ENCODE peak calls at places on chromosome 6, in eight cellular contexts. Z is pancreas; V is posterior vena cava; Q is Kasumi-1; H is stimulated activated CD8-positive, alpha-beta memory T cell treated with anti-CD3 and anti-CD28 coated beads, Interleukin-2, amount 100 ng/mL, for 1 hour; A is activated CD4-positive, alpha-beta T cell treated with anti-CD3 and anti-CD28 coated beads for 36 hours; P is stimulated activated CD4-positive, alpha-beta T cell treated with anti-CD3 and anti-CD28 coated beads, Interleukin-1b, Interleukin-23, amount 100 ng/mL, for 1 hour; B is stimulated activated naive CD8-positive, alpha-beta T cell treated with anti-CD3 and anti-CD28 coated beads, Interleukin-15, amount 100 ng/mL, for 72 hours. C is an unnamed sample.

GRCh38 chr6:118391086-118391485 is 157.0 kb upstream of the PLN start:
- DNase-seq in V (no peak), Q (no peak), H (no peak), Z (no peak), P (no peak), B (no peak), A (no peak), C (no peak)

GRCh38 chr6:169069361-169069760 is 184.3 kb downstream of the THBS2 start:
- DNase-seq in Q (no peak), H (no peak), P (no peak), A (no peak), Z (no peak), B (no peak), V (no peak), C (no peak)

GRCh38 chr6:36514554-36515456 is 32.5 kb downstream of the STK38 start:
- DNase-seq in H (no peak), P (no peak), V (no peak), Z (no peak), A (no peak), B (no peak), Q (no peak), C (peak; percentile 52)

GRCh38 chr6:147390909-147391536 is 117.5 kb upstream of the SAMD5 start:
- DNase-seq in Z (no peak), P (no peak), B (no peak), V (no peak), Q (peak; percentile 65), H (no peak), A (no peak), C (peak; percentile 29)

GRCh38 chr6:168994966-168995365 is 258.7 kb downstream of the THBS2 start:
- DNase-seq in V (no peak), Z (no peak), H (no peak), Q (no peak), A (no peak), P (no peak), B (no peak), C (no peak)

GRCh38 chr6:37704066-37704465 is 6.4 kb upstream of the MDGA1 start:
- DNase-seq in Z (no peak), B (no peak), V (no peak), P (no peak), Q (no peak), H (no peak), A (no peak), C (no peak)

GRCh38 chr6:43368517-43369160 is 808 bp downstream of the ZNF318 start:
- DNase-seq in Z (peak; percentile 47), B (no peak), P (no peak), Q (peak; percentile 13), V (peak; percentile 81), H (no peak), A (no peak), C (no peak)

GRCh38 chr6:112956696-112957525 is 609.8 kb downstream of the RFPL4B start:
- DNase-seq in P (no peak), H (no peak), Z (no peak), B (no peak), A (no peak), Q (peak; percentile 30), V (no peak), C (no peak)

GRCh38 chr6:42224222-42225042 is 6.8 kb upstream of the MRPS10 start:
- DNase-seq in Q (no peak), B (peak; percentile 25), H (no peak), V (no peak), A (no peak), P (no peak), Z (no peak), C (peak; percentile 14)

GRCh38 chr6:16759181-16759645 is 2.0 kb downstream of the ATXN1 start:
- DNase-seq in H (no peak), A (no peak), B (no peak), P (no peak), Q (no peak), V (no peak), Z (no peak), C (no peak)

GRCh38 chr6:4282926-4283325 is 147.6 kb upstream of the ECI2 start:
- DNase-seq in Q (no peak), H (no peak), V (no peak), Z (no peak), A (no peak), P (no peak), B (no peak), C (no peak)

GRCh38 chr6:169223006-169223405 is 30.6 kb downstream of the THBS2 start:
- DNase-seq in V (peak; percentile 75), A (no peak), Z (no peak), B (no peak), Q (no peak), P (no peak), H (no peak), C (no peak)

GRCh38 chr6:131101911-131102680 is 33.2 kb upstream of the AKAP7 start:
- DNase-seq in V (no peak), H (no peak), B (no peak), A (no peak), P (no peak), Q (no peak), Z (no peak), C (no peak)

GRCh38 chr6:43274916-43275597 is 23.0 kb upstream of the SLC22A7 start:
- DNase-seq in H (no peak), B (peak; percentile 38), A (peak; percentile 52), P (no peak), Z (no peak), Q (no peak), V (no peak), C (peak; percentile 53)

GRCh38 chr6:146915671-146916127 is 288.5 kb upstream of the STXBP5 start:
- DNase-seq in P (no peak), A (no peak), B (no peak), Z (no peak), V (no peak), Q (peak; percentile 25), H (no peak), C (no peak)

GRCh38 chr6:28726569-28727309 is 197.0 kb downstream of the TRIM27 start:
- DNase-seq in V (no peak), Q (no peak), P (no peak), H (no peak), B (no peak), Z (no peak), A (no peak), C (no peak)

GRCh38 chr6:111661541-111662041 is 55.9 kb upstream of the TRAF3IP2 start:
- DNase-seq in H (no peak), P (no peak), B (no peak), Q (no peak), A (no peak), V (no peak), Z (peak; percentile 23), C (no peak)

GRCh38 chr6:170067923-170068360 is 222.9 kb downstream of the DLL1 start:
- DNase-seq in P (no peak), Q (no peak), H (no peak), V (peak; percentile 54), B (no peak), Z (no peak), A (no peak), C (no peak)

GRCh38 chr6:28940294-28940858 is 16.6 kb upstream of the TRIM27 start:
- DNase-seq in Q (peak; percentile 63), P (no peak), V (no peak), Z (no peak), A (peak; percentile 72), H (no peak), B (no peak), C (peak; percentile 73)

GRCh38 chr6:32944265-32944664 is 3.4 kb upstream of the HLA-DMB start:
- DNase-seq in B (peak; percentile 51), V (no peak), H (no peak), A (peak; percentile 48), Q (peak; percentile 76), P (no peak), Z (no peak), C (peak; percentile 64)

GRCh38 chr6:37280162-37280895 is 22.4 kb upstream of the TMEM217 start:
- DNase-seq in Q (no peak), Z (no peak), H (no peak), A (no peak), V (no peak), P (no peak), B (no peak), C (no peak)